ENCODE peak calls at places on chromosomes 4 and X, in ten cellular contexts. One of them, this sample, is unnamed.

GRCh38 chr4:82371398-82371972 is 2.3 kb downstream of the HNRNPD start:
- DNase-seq in aorta: no peak
- DNase-seq in GM23248: peak; percentile 49
- DNase-seq in mesendoderm: no peak
- DNase-seq in psoas muscle: no peak
- DNase-seq in iPS DF 6.9: no peak
- DNase-seq in ascending aorta: no peak
- DNase-seq in cardiac muscle cell: no peak
- DNase-seq in uterus: no peak
- DNase-seq in WERI-Rb-1: no peak
- DNase-seq in this sample: no peak

GRCh38 chr4:166169111-166169510 is 296.1 kb downstream of the TLL1 start:
- DNase-seq in aorta: no peak
- DNase-seq in psoas muscle: no peak
- DNase-seq in mesendoderm: peak; percentile 30
- DNase-seq in WERI-Rb-1: peak; percentile 44
- DNase-seq in GM23248: peak; percentile 21
- DNase-seq in iPS DF 6.9: no peak
- DNase-seq in ascending aorta: no peak
- DNase-seq in uterus: no peak
- DNase-seq in cardiac muscle cell: peak; percentile 45
- DNase-seq in this sample: peak; percentile 9

GRCh38 chr4:74545488-74545887 is 100.6 kb downstream of the AREG start:
- DNase-seq in uterus: no peak
- DNase-seq in GM23248: peak; percentile 42
- DNase-seq in aorta: no peak
- DNase-seq in mesendoderm: no peak
- DNase-seq in cardiac muscle cell: peak; percentile 83
- DNase-seq in WERI-Rb-1: no peak
- DNase-seq in ascending aorta: no peak
- DNase-seq in iPS DF 6.9: no peak
- DNase-seq in psoas muscle: no peak
- DNase-seq in this sample: no peak

GRCh38 chr4:181308476-181309170 is 934.6 kb upstream of the TENM3 start:
- DNase-seq in WERI-Rb-1: no peak
- DNase-seq in iPS DF 6.9: no peak
- DNase-seq in GM23248: no peak
- DNase-seq in ascending aorta: no peak
- DNase-seq in cardiac muscle cell: no peak
- DNase-seq in psoas muscle: no peak
- DNase-seq in mesendoderm: no peak
- DNase-seq in uterus: no peak
- DNase-seq in aorta: no peak
- DNase-seq in this sample: no peak

GRCh38 chr4:101790521-101791188 is at the start of gene BANK1:
- DNase-seq in WERI-Rb-1: no peak
- DNase-seq in psoas muscle: peak; percentile 58
- DNase-seq in iPS DF 6.9: peak; percentile 37
- DNase-seq in cardiac muscle cell: peak; percentile 54
- DNase-seq in GM23248: no peak
- DNase-seq in uterus: no peak
- DNase-seq in ascending aorta: peak; percentile 63
- DNase-seq in mesendoderm: peak; percentile 86
- DNase-seq in aorta: peak; percentile 77
- DNase-seq in this sample: peak; percentile 64

GRCh38 chr4:25509656-25510055 is 132.6 kb downstream of the ANAPC4 start:
- DNase-seq in WERI-Rb-1: no peak
- DNase-seq in iPS DF 6.9: no peak
- DNase-seq in mesendoderm: no peak
- DNase-seq in uterus: no peak
- DNase-seq in GM23248: peak; percentile 10
- DNase-seq in aorta: no peak
- DNase-seq in psoas muscle: no peak
- DNase-seq in cardiac muscle cell: no peak
- DNase-seq in ascending aorta: no peak
- DNase-seq in this sample: no peak

GRCh38 chrX:30637874-30638793 is 15.1 kb upstream of the GK start:
- DNase-seq in mesendoderm: no peak
- DNase-seq in aorta: no peak
- DNase-seq in uterus: no peak
- DNase-seq in GM23248: no peak
- DNase-seq in cardiac muscle cell: no peak
- DNase-seq in WERI-Rb-1: no peak
- DNase-seq in psoas muscle: no peak
- DNase-seq in ascending aorta: no peak
- DNase-seq in iPS DF 6.9: no peak
- DNase-seq in this sample: no peak

GRCh38 chr4:159508917-159509500 is 406.1 kb downstream of the RAPGEF2 start:
- DNase-seq in cardiac muscle cell: peak; percentile 42
- DNase-seq in aorta: no peak
- DNase-seq in psoas muscle: no peak
- DNase-seq in iPS DF 6.9: no peak
- DNase-seq in ascending aorta: no peak
- DNase-seq in mesendoderm: no peak
- DNase-seq in WERI-Rb-1: no peak
- DNase-seq in uterus: no peak
- DNase-seq in GM23248: no peak
- DNase-seq in this sample: no peak

GRCh38 chr4:123444298-123444731 is 47.7 kb downstream of the SPRY1 start:
- DNase-seq in psoas muscle: no peak
- DNase-seq in WERI-Rb-1: peak; percentile 78
- DNase-seq in uterus: peak; percentile 31
- DNase-seq in cardiac muscle cell: peak; percentile 93
- DNase-seq in iPS DF 6.9: peak; percentile 68
- DNase-seq in mesendoderm: peak; percentile 94
- DNase-seq in ascending aorta: no peak
- DNase-seq in GM23248: no peak
- DNase-seq in aorta: no peak
- DNase-seq in this sample: peak; percentile 73

GRCh38 chrX:48794993-48795501 is 6.8 kb upstream of the HDAC6 start:
- DNase-seq in WERI-Rb-1: peak; percentile 19
- DNase-seq in iPS DF 6.9: no peak
- DNase-seq in psoas muscle: no peak
- DNase-seq in cardiac muscle cell: peak; percentile 67
- DNase-seq in uterus: no peak
- DNase-seq in ascending aorta: no peak
- DNase-seq in aorta: peak; percentile 51
- DNase-seq in mesendoderm: peak; percentile 41
- DNase-seq in GM23248: peak; percentile 58
- DNase-seq in this sample: peak; percentile 61

GRCh38 chr4:126405369-126405982 is 1090.7 kb downstream of the FAT4 start:
- DNase-seq in aorta: no peak
- DNase-seq in WERI-Rb-1: peak; percentile 9
- DNase-seq in GM23248: peak; percentile 46
- DNase-seq in uterus: no peak
- DNase-seq in cardiac muscle cell: peak; percentile 65
- DNase-seq in mesendoderm: peak; percentile 76
- DNase-seq in iPS DF 6.9: no peak
- DNase-seq in psoas muscle: no peak
- DNase-seq in ascending aorta: no peak
- DNase-seq in this sample: no peak

DNA sequence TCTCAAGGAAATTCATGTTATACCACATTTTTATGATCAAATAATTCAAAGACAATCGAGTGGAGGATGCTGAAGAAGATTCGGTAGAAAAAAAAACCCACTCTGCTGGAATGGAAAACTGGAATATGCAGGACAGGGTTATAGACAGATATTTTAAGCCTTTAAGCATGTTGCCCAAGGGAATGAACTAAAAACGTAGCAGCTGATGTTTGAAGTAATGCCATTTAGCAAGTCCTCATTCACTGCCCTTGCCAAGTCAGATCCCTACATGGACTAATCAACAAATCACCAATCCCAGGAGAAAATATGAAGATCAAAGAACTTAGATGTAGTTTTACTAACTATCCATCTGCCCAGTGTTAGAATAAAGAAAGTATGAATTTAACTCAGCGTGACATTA is 75.6 kb upstream of the ETNPPL start:
- DNase-seq in ascending aorta: no peak
- DNase-seq in iPS DF 6.9: no peak
- DNase-seq in uterus: no peak
- DNase-seq in aorta: no peak
- DNase-seq in psoas muscle: no peak
- DNase-seq in cardiac muscle cell: no peak
- DNase-seq in WERI-Rb-1: no peak
- DNase-seq in GM23248: no peak
- DNase-seq in mesendoderm: no peak
- DNase-seq in this sample: no peak
- H3K27ac ChIP-seq in ascending aorta: no peak overlapping the region
- H3K27ac ChIP-seq in iPS DF 6.9: no peak overlapping the region
- H3K27ac ChIP-seq in uterus: no peak overlapping the region
- H3K27ac ChIP-seq in aorta: no peak overlapping the region
- H3K27ac ChIP-seq in psoas muscle: no peak overlapping the region
- H3K27ac ChIP-seq in cardiac muscle cell: no peak overlapping the region
- H3K27ac ChIP-seq in WERI-Rb-1: no peak overlapping the region
- H3K27ac ChIP-seq in GM23248: no peak overlapping the region
- H3K27ac ChIP-seq in mesendoderm: no peak overlapping the region
- H3K27ac ChIP-seq in this sample: no peak overlapping the region

GRCh38 chrX:85052207-85052606 is 48.5 kb downstream of the APOOL start:
- DNase-seq in ascending aorta: no peak
- DNase-seq in cardiac muscle cell: peak; percentile 22
- DNase-seq in psoas muscle: no peak
- DNase-seq in aorta: no peak
- DNase-seq in uterus: no peak
- DNase-seq in mesendoderm: no peak
- DNase-seq in GM23248: peak; percentile 46
- DNase-seq in iPS DF 6.9: no peak
- DNase-seq in WERI-Rb-1: no peak
- DNase-seq in this sample: no peak

GRCh38 chrX:85052636-85053343 is 49.1 kb downstream of the APOOL start:
- DNase-seq in iPS DF 6.9: no peak
- DNase-seq in cardiac muscle cell: peak; percentile 65
- DNase-seq in ascending aorta: no peak
- DNase-seq in GM23248: peak; percentile 79
- DNase-seq in mesendoderm: peak; percentile 9
- DNase-seq in aorta: no peak
- DNase-seq in uterus: no peak
- DNase-seq in psoas muscle: no peak
- DNase-seq in WERI-Rb-1: no peak
- DNase-seq in this sample: no peak

GRCh38 chrX:85051627-85052026 is 48.0 kb downstream of the APOOL start:
- DNase-seq in uterus: no peak
- DNase-seq in cardiac muscle cell: no peak
- DNase-seq in GM23248: no peak
- DNase-seq in WERI-Rb-1: no peak
- DNase-seq in aorta: no peak
- DNase-seq in psoas muscle: no peak
- DNase-seq in iPS DF 6.9: no peak
- DNase-seq in mesendoderm: no peak
- DNase-seq in ascending aorta: no peak
- DNase-seq in this sample: no peak
- H3K27ac ChIP-seq in uterus: peak overlapping the region; percentile 22
- H3K27ac ChIP-seq in cardiac muscle cell: no peak overlapping the region
- H3K27ac ChIP-seq in GM23248: peak overlapping the region; percentile 81
- H3K27ac ChIP-seq in WERI-Rb-1: no peak overlapping the region
- H3K27ac ChIP-seq in aorta: peak overlapping the region; percentile 57
- H3K27ac ChIP-seq in psoas muscle: no peak overlapping the region
- H3K27ac ChIP-seq in iPS DF 6.9: no peak overlapping the region
- H3K27ac ChIP-seq in mesendoderm: no peak overlapping the region
- H3K27ac ChIP-seq in ascending aorta: peak overlapping the region; percentile 67
- H3K27ac ChIP-seq in this sample: no peak overlapping the region

GRCh38 chr4:8242782-8243556 is 26.6 kb upstream of the HTRA3 start:
- DNase-seq in iPS DF 6.9: no peak
- DNase-seq in WERI-Rb-1: no peak
- DNase-seq in mesendoderm: peak; percentile 80
- DNase-seq in GM23248: no peak
- DNase-seq in psoas muscle: no peak
- DNase-seq in cardiac muscle cell: no peak
- DNase-seq in ascending aorta: no peak
- DNase-seq in aorta: no peak
- DNase-seq in uterus: no peak
- DNase-seq in this sample: no peak
- H3K27ac ChIP-seq in iPS DF 6.9: no peak overlapping the region
- H3K27ac ChIP-seq in WERI-Rb-1: peak overlapping the region; percentile 70
- H3K27ac ChIP-seq in mesendoderm: no peak overlapping the region
- H3K27ac ChIP-seq in GM23248: no peak overlapping the region
- H3K27ac ChIP-seq in psoas muscle: no peak overlapping the region
- H3K27ac ChIP-seq in cardiac muscle cell: peak overlapping the region; percentile 32
- H3K27ac ChIP-seq in ascending aorta: peak overlapping the region; percentile 7
- H3K27ac ChIP-seq in aorta: no peak overlapping the region
- H3K27ac ChIP-seq in uterus: peak overlapping the region; percentile 38
- H3K27ac ChIP-seq in this sample: peak overlapping the region; percentile 49

GRCh38 chr4:10607206-10607605 is 77.4 kb downstream of the CLNK start:
- DNase-seq in WERI-Rb-1: no peak
- DNase-seq in psoas muscle: no peak
- DNase-seq in cardiac muscle cell: no peak
- DNase-seq in uterus: no peak
- DNase-seq in iPS DF 6.9: no peak
- DNase-seq in ascending aorta: no peak
- DNase-seq in GM23248: no peak
- DNase-seq in mesendoderm: peak; percentile 66
- DNase-seq in aorta: no peak
- DNase-seq in this sample: no peak

GRCh38 chr4:10605056-10605455 is 79.5 kb downstream of the CLNK start:
- DNase-seq in mesendoderm: no peak
- DNase-seq in ascending aorta: no peak
- DNase-seq in GM23248: no peak
- DNase-seq in cardiac muscle cell: no peak
- DNase-seq in iPS DF 6.9: no peak
- DNase-seq in WERI-Rb-1: no peak
- DNase-seq in uterus: no peak
- DNase-seq in aorta: no peak
- DNase-seq in psoas muscle: no peak
- DNase-seq in this sample: no peak

GRCh38 chr4:10608501-10609219 is 75.9 kb downstream of the CLNK start:
- DNase-seq in WERI-Rb-1: no peak
- DNase-seq in aorta: no peak
- DNase-seq in mesendoderm: no peak
- DNase-seq in ascending aorta: no peak
- DNase-seq in uterus: no peak
- DNase-seq in cardiac muscle cell: no peak
- DNase-seq in psoas muscle: no peak
- DNase-seq in GM23248: no peak
- DNase-seq in iPS DF 6.9: no peak
- DNase-seq in this sample: no peak

GRCh38 chr4:10605746-10606482 is 78.7 kb downstream of the CLNK start:
- DNase-seq in psoas muscle: no peak
- DNase-seq in ascending aorta: no peak
- DNase-seq in aorta: no peak
- DNase-seq in cardiac muscle cell: no peak
- DNase-seq in iPS DF 6.9: no peak
- DNase-seq in uterus: no peak
- DNase-seq in mesendoderm: no peak
- DNase-seq in GM23248: peak; percentile 64
- DNase-seq in WERI-Rb-1: no peak
- DNase-seq in this sample: no peak

DNA sequence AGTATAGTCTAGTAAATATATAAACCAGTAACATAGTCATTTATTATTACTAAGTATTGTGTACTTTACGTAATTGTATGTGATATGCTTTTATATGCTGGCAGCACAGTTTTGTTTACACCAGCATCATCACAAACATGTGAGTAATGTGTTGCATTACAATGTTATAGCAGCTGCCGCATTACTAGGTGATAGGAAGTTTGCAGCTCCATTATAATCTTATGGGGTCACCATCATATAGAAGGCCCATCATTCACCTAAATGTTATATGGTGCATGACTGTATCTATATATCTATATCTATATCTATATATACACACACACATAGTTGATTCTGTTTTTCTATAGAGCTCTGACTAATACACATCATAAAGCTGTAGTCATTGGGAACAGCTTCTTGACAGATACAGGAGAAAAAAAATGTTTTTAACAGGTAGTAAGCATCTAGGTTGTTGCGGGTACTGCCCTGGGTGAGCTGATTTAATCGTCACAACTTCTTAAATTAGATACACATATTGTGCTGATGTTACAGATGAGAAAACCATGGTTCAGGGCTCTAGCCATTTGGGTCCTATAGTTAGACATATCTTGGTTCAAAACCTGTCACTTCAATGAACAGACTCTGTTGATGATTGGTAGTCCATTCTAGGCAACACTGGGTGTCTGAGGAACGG is 77.9 kb downstream of the CLNK start:
- DNase-seq in uterus: no peak
- DNase-seq in GM23248: no peak
- DNase-seq in ascending aorta: no peak
- DNase-seq in psoas muscle: no peak
- DNase-seq in mesendoderm: no peak
- DNase-seq in aorta: no peak
- DNase-seq in iPS DF 6.9: no peak
- DNase-seq in cardiac muscle cell: no peak
- DNase-seq in WERI-Rb-1: no peak
- DNase-seq in this sample: no peak
- H3K27ac ChIP-seq in uterus: no peak overlapping the region
- H3K27ac ChIP-seq in GM23248: no peak overlapping the region
- H3K27ac ChIP-seq in ascending aorta: no peak overlapping the region
- H3K27ac ChIP-seq in psoas muscle: no peak overlapping the region
- H3K27ac ChIP-seq in mesendoderm: no peak overlapping the region
- H3K27ac ChIP-seq in aorta: no peak overlapping the region
- H3K27ac ChIP-seq in iPS DF 6.9: no peak overlapping the region
- H3K27ac ChIP-seq in cardiac muscle cell: no peak overlapping the region
- H3K27ac ChIP-seq in WERI-Rb-1: no peak overlapping the region
- H3K27ac ChIP-seq in this sample: no peak overlapping the region